ENCODE peak calls at places on chromosomes 12 and 14, in ten cellular contexts. C is type B pancreatic cell; J is GM13977; Y is CD8-positive, alpha-beta T cell; K is GM23338; L is fibroblast of pulmonary artery; W is neural crest cell; P is HCT116; V is H9; N is WERI-Rb-1. Q is an unnamed sample.

GRCh38 chr12:106080111-106080732 is 58.5 kb downstream of the NUAK1 start:
- DNase-seq in C (no peak), J (no peak), Y (no peak), K (no peak), L (peak; percentile 67), W (peak; percentile 30), P (no peak), V (no peak), N (no peak), Q (no peak)

GRCh38 chr14:67050892-67051291 is 138.3 kb upstream of the GARIN2 start:
- DNase-seq in C (no peak), J (no peak), Y (no peak), K (no peak), L (no peak), W (no peak), P (no peak), V (no peak), N (no peak), Q (no peak)

GRCh38 chr12:11730299-11731041 is 81.0 kb downstream of the ETV6 start:
- DNase-seq in C (no peak), J (no peak), Y (no peak), K (peak; percentile 41), L (no peak), W (no peak), P (peak; percentile 12), V (no peak), N (no peak), Q (no peak)

GRCh38 chr12:80241576-80242273 is 142.4 kb downstream of the OTOGL start:
- DNase-seq in C (no peak), J (no peak), Y (no peak), K (no peak), L (peak; percentile 33), W (no peak), P (no peak), V (no peak), N (no peak), Q (no peak)

GRCh38 chr12:4630262-4630661 is 18.6 kb downstream of the AKAP3 start:
- DNase-seq in C (no peak), J (no peak), Y (no peak), K (peak; percentile 55), L (no peak), W (no peak), P (no peak), V (no peak), N (no peak), Q (no peak)

GRCh38 chr12:9049520-9050133 is 60.3 kb downstream of the KLRG1 start:
- DNase-seq in C (no peak), J (peak; percentile 39), Y (no peak), K (peak; percentile 82), L (peak; percentile 71), W (no peak), P (peak; percentile 48), V (no peak), N (no peak), Q (no peak)

GRCh38 chr12:58148405-58148804 is 207.0 kb downstream of the ATP23 start:
- DNase-seq in C (no peak), J (no peak), Y (no peak), K (no peak), L (peak; percentile 53), W (no peak), P (peak; percentile 6), V (no peak), N (no peak), Q (no peak)

GRCh38 chr14:100408350-100409015 is 85.3 kb downstream of the SLC25A47 start:
- DNase-seq in C (no peak), J (no peak), Y (no peak), K (no peak), L (peak; percentile 79), W (no peak), P (peak; percentile 67), V (no peak), N (no peak), Q (no peak)

GRCh38 chr14:54487771-54488170 is 1.0 kb downstream of the GMFB start:
- DNase-seq in C (no peak), J (peak; percentile 26), Y (no peak), K (peak; percentile 44), L (peak; percentile 64), W (no peak), P (no peak), V (no peak), N (no peak), Q (peak; percentile 18)

GRCh38 chr14:54486685-54487084 is 2.1 kb downstream of the GMFB start:
- DNase-seq in C (no peak), J (no peak), Y (no peak), K (no peak), L (no peak), W (no peak), P (no peak), V (no peak), N (no peak), Q (no peak)

GRCh38 chr14:54489318-54489683 is 521 bp upstream of the GMFB start:
- DNase-seq in C (no peak), J (no peak), Y (no peak), K (no peak), L (no peak), W (no peak), P (no peak), V (no peak), N (no peak), Q (no peak)

GRCh38 chr14:54488646-54489317 is at the start of gene GMFB:
- DNase-seq in C (peak; percentile 90), J (peak; percentile 94), Y (peak; percentile 85), K (peak; percentile 91), L (peak; percentile 96), W (peak; percentile 88), P (peak; percentile 86), V (peak; percentile 90), N (peak; percentile 91), Q (peak; percentile 94)

GRCh38 chr14:54488318-54488645 is 498 bp downstream of the GMFB start:
- DNase-seq in C (no peak), J (no peak), Y (no peak), K (peak; percentile 84), L (no peak), W (no peak), P (no peak), V (no peak), N (no peak), Q (no peak)
- TF ChIP-seq CTCF in C (peak; percentile 49), J (peak; percentile 7), Y (no peak), K (no peak), L (peak; percentile 5), W (peak; percentile 39), P (peak; percentile 20), V (peak; percentile 53), N (peak; percentile 19), Q (peak; percentile 5)

GRCh38 chr12:82461851-82462250 is 103.5 kb downstream of the METTL25 start:
- DNase-seq in C (no peak), J (no peak), Y (no peak), K (no peak), L (peak; percentile 11), W (no peak), P (no peak), V (no peak), N (no peak), Q (no peak)

GRCh38 chr12:82458101-82458500 is 99.8 kb downstream of the METTL25 start:
- DNase-seq in C (no peak), J (no peak), Y (no peak), K (no peak), L (no peak), W (no peak), P (no peak), V (no peak), N (no peak), Q (no peak)

GRCh38 chr12:82461393-82461792 is 103.1 kb downstream of the METTL25 start:
- DNase-seq in C (no peak), J (no peak), Y (no peak), K (no peak), L (peak; percentile 38), W (no peak), P (no peak), V (no peak), N (no peak), Q (no peak)

DNA sequence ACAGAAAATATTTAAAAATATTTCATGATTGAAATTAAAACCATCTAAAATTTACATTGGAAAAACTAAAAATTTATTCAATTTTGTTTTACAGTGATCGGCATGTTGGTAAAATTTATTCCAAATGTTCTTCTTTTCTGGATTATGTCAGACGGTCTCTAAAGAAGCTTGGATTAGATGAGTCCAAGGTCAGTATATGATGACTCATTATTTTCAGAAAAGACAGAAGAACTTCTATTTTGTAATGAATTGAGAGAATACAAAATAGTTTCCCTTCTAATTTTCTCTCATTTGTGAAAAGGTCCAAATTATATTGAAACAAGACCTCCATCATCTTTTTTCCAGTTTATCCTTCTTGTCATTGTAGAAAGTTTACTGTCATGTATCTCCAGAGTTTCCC is 98.3 kb downstream of the METTL25 start:
- DNase-seq in C (no peak), J (no peak), Y (no peak), K (no peak), L (no peak), W (no peak), P (no peak), V (no peak), N (no peak), Q (no peak)
- TF ChIP-seq CTCF in C (no peak), J (no peak), Y (no peak), K (no peak), L (no peak), W (no peak), P (no peak), V (no peak), N (no peak), Q (no peak)

DNA sequence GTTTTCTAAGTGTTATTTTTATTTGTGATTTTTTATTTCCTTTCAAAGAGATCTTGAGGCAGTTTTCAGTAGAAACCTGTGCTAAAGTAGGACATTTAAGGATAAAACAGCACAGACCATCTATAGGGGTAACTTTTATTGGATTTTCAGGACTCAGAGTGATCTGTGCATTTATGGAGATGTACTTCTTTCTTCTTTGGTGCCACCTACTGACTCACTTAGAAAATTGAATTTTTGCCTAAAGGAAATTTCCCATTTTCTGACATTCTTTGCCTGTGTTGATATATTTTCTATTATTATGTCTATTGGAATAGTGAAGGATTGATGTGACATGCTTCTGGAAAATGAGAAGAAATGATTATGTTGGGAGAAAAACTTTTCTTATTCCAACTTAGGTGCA is 113.0 kb downstream of the UNC79 start:
- DNase-seq in C (no peak), J (peak; percentile 14), Y (no peak), K (peak; percentile 20), L (peak; percentile 48), W (no peak), P (peak; percentile 19), V (no peak), N (no peak), Q (peak; percentile 9)
- TF ChIP-seq CTCF in C (peak; percentile 72), J (peak; percentile 48), Y (no peak), K (peak; percentile 40), L (peak; percentile 41), W (peak; percentile 66), P (peak; percentile 47), V (peak; percentile 53), N (peak; percentile 7), Q (peak; percentile 24)

DNA sequence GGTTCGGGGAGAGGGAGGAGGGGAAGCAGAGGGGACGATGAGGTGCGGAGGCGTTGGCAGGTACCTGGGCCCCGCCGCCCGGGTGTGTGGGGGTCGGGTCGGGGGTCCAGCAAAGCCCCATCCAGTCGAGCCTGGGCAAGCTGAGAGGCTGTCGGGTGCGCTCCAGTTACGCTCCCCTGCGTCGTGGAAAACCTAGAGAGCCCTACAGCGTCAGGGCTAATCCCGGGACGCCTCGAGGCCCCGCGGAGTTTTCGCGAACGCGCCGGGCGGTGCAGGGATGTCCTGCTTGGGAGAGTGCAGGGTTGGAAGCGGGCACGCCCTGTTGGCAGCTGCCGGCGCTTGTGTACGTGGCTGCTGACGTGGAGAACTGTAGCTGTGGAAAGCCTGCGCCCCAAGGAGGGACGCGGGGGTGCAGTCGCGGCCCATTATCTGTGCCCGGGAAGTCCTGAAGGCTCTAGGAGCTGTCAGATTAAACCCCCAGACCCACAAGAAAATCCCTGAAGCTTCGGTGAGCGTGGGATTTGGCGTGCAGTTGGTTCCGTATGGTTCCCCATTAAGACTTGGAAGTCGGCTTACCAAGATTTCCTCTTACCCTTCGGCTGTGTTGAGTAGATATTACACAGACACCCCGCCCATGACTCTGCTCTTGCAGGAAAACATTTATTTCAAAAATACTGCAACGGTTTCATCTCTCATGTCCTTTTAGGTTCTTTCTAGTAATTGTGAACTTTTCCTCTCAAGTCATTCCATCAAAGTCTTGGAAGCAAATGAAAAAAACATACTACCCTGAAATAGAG is 11.3 kb upstream of the SLC38A2 start:
- DNase-seq in C (peak; percentile 85), J (no peak), Y (peak; percentile 61), K (peak; percentile 53), L (peak; percentile 98), W (peak; percentile 31), P (peak; percentile 62), V (no peak), N (peak; percentile 71), Q (peak; percentile 43)
- TF ChIP-seq CTCF in C (no peak), J (no peak), Y (no peak), K (no peak), L (no peak), W (peak; percentile 23), P (no peak), V (no peak), N (no peak), Q (no peak)